ENCODE peak calls at places on chromosomes 11 and 22, in nine cellular contexts. G is Calu3, A is tibial nerve, D is A549, Y is hepatocyte, W is esophagus muscularis mucosa, C is dorsolateral prefrontal cortex, S is ovary, K is gastrocnemius medialis. H is an unnamed sample.

GRCh38 chr11:123443851-123444623 is 14.0 kb downstream of the GRAMD1B start:
- DNase-seq in G (no peak), A (no peak), D (no peak), Y (no peak), W (no peak), C (no peak), S (no peak), K (no peak), H (no peak)

GRCh38 chr11:93939084-93939780 is 81.9 kb upstream of the HEPHL1 start:
- DNase-seq in G (no peak), A (no peak), D (no peak), Y (no peak), W (peak), C (no peak), S (no peak), K (no peak), H (no peak)

GRCh38 chr22:43991316-43992020 is 32.6 kb upstream of the PARVB start:
- DNase-seq in G (no peak), A (no peak), D (no peak), Y (no peak), W (no peak), C (no peak), S (no peak), K (no peak), H (no peak)

GRCh38 chr11:65210361-65210731 is 28.6 kb downstream of the CAPN1 start:
- DNase-seq in G (no peak), A (no peak), D (no peak), Y (no peak), W (no peak), C (no peak), S (no peak), K (no peak), H (no peak)

GRCh38 chr11:46390331-46391171 is 1.0 kb downstream of the CHRM4 start:
- DNase-seq in G (no peak), A (no peak), D (no peak), Y (no peak), W (no peak), C (no peak), S (no peak), K (no peak), H (no peak)

GRCh38 chr11:131694526-131695424 is 324.4 kb downstream of the NTM start:
- DNase-seq in G (peak), A (peak), D (peak), Y (peak), W (peak), C (peak), S (peak), K (peak), H (no peak)

GRCh38 chr11:122405788-122406341 is 249.7 kb upstream of the UBASH3B start:
- DNase-seq in G (no peak), A (no peak), D (peak), Y (no peak), W (no peak), C (no peak), S (no peak), K (no peak), H (no peak)

GRCh38 chr11:8683115-8683807 is 669 bp downstream of the RPL27A start:
- DNase-seq in G (peak), A (no peak), D (no peak), Y (no peak), W (no peak), C (no peak), S (no peak), K (no peak), H (no peak)

GRCh38 chr22:30459206-30460052 is 12.4 kb downstream of the SEC14L3 start:
- DNase-seq in G (peak), A (no peak), D (peak), Y (peak), W (no peak), C (no peak), S (no peak), K (no peak), H (no peak)

GRCh38 chr11:45021692-45022130 is 71.0 kb upstream of the TP53I11 start:
- DNase-seq in G (no peak), A (peak), D (no peak), Y (peak), W (peak), C (no peak), S (peak), K (peak), H (no peak)

GRCh38 chr11:34986883-34987525 is 70.6 kb downstream of the PDHX start:
- DNase-seq in G (peak), A (no peak), D (no peak), Y (no peak), W (no peak), C (no peak), S (no peak), K (no peak), H (no peak)

GRCh38 chr11:128535468-128536457 is 51.6 kb downstream of the ETS1 start:
- DNase-seq in G (no peak), A (no peak), D (no peak), Y (no peak), W (no peak), C (no peak), S (no peak), K (no peak), H (no peak)

GRCh38 chr22:41831828-41832552 is 915 bp upstream of the SREBF2 start:
- DNase-seq in G (no peak), A (no peak), D (no peak), Y (no peak), W (no peak), C (no peak), S (no peak), K (no peak), H (no peak)

GRCh38 chr11:10659339-10660216 is 34.0 kb downstream of the IRAG1 start:
- DNase-seq in G (peak), A (no peak), D (peak), Y (peak), W (no peak), C (no peak), S (no peak), K (peak), H (no peak)

GRCh38 chr11:46075168-46075567 is 46.1 kb downstream of the PHF21A start:
- DNase-seq in G (peak), A (no peak), D (no peak), Y (no peak), W (no peak), C (no peak), S (no peak), K (no peak), H (no peak)

GRCh38 chr11:65569164-65569972 is 909 bp upstream of the ZNRD2 start:
- DNase-seq in G (no peak), A (no peak), D (no peak), Y (no peak), W (no peak), C (no peak), S (no peak), K (peak), H (no peak)

GRCh38 chr11:64564947-64565889 is 25.8 kb upstream of the SLC22A12 start:
- DNase-seq in G (no peak), A (no peak), D (peak), Y (no peak), W (no peak), C (no peak), S (no peak), K (no peak), H (no peak)

GRCh38 chr22:44172370-44173108 is 8.2 kb upstream of the PARVG start:
- DNase-seq in G (no peak), A (peak), D (no peak), Y (no peak), W (peak), C (peak), S (no peak), K (peak), H (peak)

GRCh38 chr22:39656495-39657490 is 86.2 kb downstream of the CACNA1I start:
- DNase-seq in G (no peak), A (no peak), D (no peak), Y (no peak), W (no peak), C (no peak), S (no peak), K (no peak), H (no peak)

GRCh38 chr22:30905696-30906341 is 62.8 kb downstream of the MORC2 start:
- DNase-seq in G (no peak), A (no peak), D (no peak), Y (no peak), W (peak), C (no peak), S (no peak), K (no peak), H (no peak)

GRCh38 chr11:74444173-74444832 is 23.0 kb downstream of the KCNE3 start:
- DNase-seq in G (no peak), A (no peak), D (no peak), Y (no peak), W (no peak), C (no peak), S (no peak), K (peak), H (no peak)

GRCh38 chr11:131470526-131470925 is 100.1 kb downstream of the NTM start:
- DNase-seq in G (no peak), A (no peak), D (no peak), Y (no peak), W (no peak), C (no peak), S (no peak), K (no peak), H (no peak)

GRCh38 chr11:12158926-12159325 is 48.5 kb downstream of the MICAL2 start:
- DNase-seq in G (no peak), A (no peak), D (no peak), Y (peak), W (no peak), C (no peak), S (no peak), K (no peak), H (no peak)

GRCh38 chr11:105612766-105613165 is 2.9 kb downstream of the GRIA4 start:
- DNase-seq in G (no peak), A (no peak), D (no peak), Y (no peak), W (no peak), C (no peak), S (no peak), K (no peak), H (no peak)

GRCh38 chr22:43060213-43060612 is 29.0 kb downstream of the TTLL1 start:
- DNase-seq in G (peak), A (no peak), D (peak), Y (peak), W (no peak), C (no peak), S (no peak), K (no peak), H (peak)

GRCh38 chr11:92409956-92410355 is 185.3 kb downstream of the FAT3 start:
- DNase-seq in G (no peak), A (no peak), D (no peak), Y (no peak), W (no peak), C (no peak), S (no peak), K (no peak), H (no peak)

DNA sequence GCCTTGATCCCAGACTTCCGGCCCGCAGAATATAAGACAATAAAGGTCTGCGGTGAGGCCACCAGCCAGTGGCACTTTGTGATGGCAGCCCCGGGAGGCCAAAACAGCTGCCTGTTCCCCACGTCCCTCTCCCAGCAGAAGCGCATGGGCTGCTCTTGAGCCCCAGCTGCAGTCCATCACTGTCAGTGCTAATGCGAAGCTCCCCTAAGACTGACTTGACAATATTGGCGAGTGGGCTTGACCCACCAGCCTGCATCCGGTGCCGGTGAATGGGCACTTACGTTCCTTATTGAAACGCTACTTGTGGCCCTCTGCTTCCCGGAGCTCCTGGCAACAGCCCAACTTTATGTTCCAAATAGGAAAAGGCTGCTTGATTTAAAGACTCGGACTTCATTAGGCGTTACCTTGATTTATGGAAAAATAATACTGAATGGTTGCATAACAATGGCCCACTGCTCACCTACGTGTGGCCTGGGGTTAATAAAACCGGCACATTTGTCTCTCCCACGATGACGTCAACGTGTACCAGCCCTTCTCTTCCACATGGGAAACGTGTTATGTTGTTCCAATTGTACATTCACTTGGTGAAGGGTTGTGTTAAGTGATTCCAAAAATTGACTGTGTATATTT is 93.4 kb upstream of the SEPTIN5 start:
- DNase-seq in G (no peak), A (no peak), D (no peak), Y (no peak), W (no peak), C (no peak), S (no peak), K (no peak), H (no peak)
- TF ChIP-seq CTCF in G (no peak), A (no peak), D (no peak), Y (no peak), W (no peak), C (no peak), S (no peak), K (no peak), H (no peak)

DNA sequence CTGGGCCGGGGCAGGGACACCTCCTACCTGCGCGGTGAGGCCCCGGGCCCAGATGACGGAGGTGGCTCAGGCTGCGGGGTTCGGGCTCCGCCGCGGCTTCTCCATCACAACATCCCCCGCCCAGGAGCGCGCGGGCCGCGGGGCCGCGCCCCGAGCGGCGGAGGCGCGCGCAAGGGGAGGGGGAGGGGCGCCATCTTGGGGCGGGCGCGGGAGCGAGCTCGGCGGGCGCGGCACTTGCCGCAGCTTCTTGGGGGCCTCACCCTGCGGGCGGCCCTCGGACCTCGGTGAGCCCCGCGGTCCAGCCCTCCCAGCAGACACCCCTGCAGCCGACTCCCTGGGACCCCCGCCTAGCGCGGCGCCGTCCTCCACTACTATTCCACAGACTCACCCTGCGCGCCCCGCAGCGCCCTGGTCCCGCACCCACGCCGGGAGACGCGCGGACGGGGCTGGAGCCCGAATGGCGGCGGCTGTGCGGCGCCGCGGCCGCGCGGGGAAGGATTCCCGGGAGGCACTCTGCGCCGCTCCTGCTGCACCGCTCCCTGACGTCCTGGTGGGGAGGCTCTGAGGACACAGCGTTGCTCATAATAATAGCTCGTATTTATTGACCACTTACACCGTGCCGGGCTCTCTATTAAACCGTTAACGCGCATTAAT is at the start of gene APBB1:
- DNase-seq in G (peak), A (peak), D (peak), Y (peak), W (no peak), C (no peak), S (peak), K (peak), H (peak)
- TF ChIP-seq CTCF in G (no peak), A (no peak), D (no peak), Y (no peak), W (peak), C (peak), S (peak), K (no peak), H (no peak)

GRCh38 chr22:50056214-50056972 is 1.7 kb downstream of the TTLL8 start:
- DNase-seq in G (no peak), A (no peak), D (no peak), Y (no peak), W (no peak), C (no peak), S (no peak), K (no peak), H (peak)
- TF ChIP-seq CTCF in G (no peak), A (no peak), D (no peak), Y (no peak), W (no peak), C (no peak), S (no peak), K (no peak), H (no peak)

GRCh38 chr11:27524155-27524554 is 17.6 kb upstream of the LIN7C start:
- DNase-seq in G (no peak), A (no peak), D (peak), Y (no peak), W (no peak), C (no peak), S (no peak), K (no peak), H (no peak)
- TF ChIP-seq CTCF in G (no peak), A (no peak), D (no peak), Y (no peak), W (no peak), C (no peak), S (no peak), K (no peak), H (no peak)

GRCh38 chr11:1130276-1131032 is 27.3 kb upstream of the MUC5AC start:
- DNase-seq in G (no peak), A (no peak), D (no peak), Y (no peak), W (no peak), C (no peak), S (no peak), K (no peak), H (no peak)
- TF ChIP-seq CTCF in G (no peak), A (no peak), D (no peak), Y (no peak), W (no peak), C (no peak), S (no peak), K (no peak), H (no peak)

GRCh38 chr22:29339381-29340235 is 24.1 kb upstream of the RASL10A start:
- DNase-seq in G (no peak), A (no peak), D (no peak), Y (no peak), W (no peak), C (no peak), S (no peak), K (no peak), H (no peak)
- TF ChIP-seq CTCF in G (no peak), A (no peak), D (no peak), Y (no peak), W (no peak), C (no peak), S (no peak), K (no peak), H (no peak)

GRCh38 chr11:33734441-33735165 is 1.6 kb downstream of the CD59 start:
- DNase-seq in G (peak), A (no peak), D (no peak), Y (peak), W (no peak), C (no peak), S (no peak), K (no peak), H (no peak)
- TF ChIP-seq CTCF in G (no peak), A (no peak), D (no peak), Y (no peak), W (no peak), C (no peak), S (no peak), K (no peak), H (no peak)

GRCh38 chr11:125264091-125265022 is 99.8 kb downstream of the PKNOX2 start:
- DNase-seq in G (no peak), A (no peak), D (no peak), Y (no peak), W (no peak), C (no peak), S (no peak), K (no peak), H (no peak)

GRCh38 chr11:125263268-125263790 is 98.8 kb downstream of the PKNOX2 start:
- DNase-seq in G (no peak), A (peak), D (no peak), Y (peak), W (no peak), C (peak), S (peak), K (peak), H (no peak)

GRCh38 chr11:125261471-125262087 is 97.0 kb downstream of the PKNOX2 start:
- DNase-seq in G (no peak), A (no peak), D (no peak), Y (no peak), W (no peak), C (no peak), S (peak), K (no peak), H (no peak)

GRCh38 chr11:125262194-125262824 is 97.8 kb downstream of the PKNOX2 start:
- DNase-seq in G (no peak), A (peak), D (no peak), Y (peak), W (no peak), C (no peak), S (peak), K (no peak), H (no peak)

DNA sequence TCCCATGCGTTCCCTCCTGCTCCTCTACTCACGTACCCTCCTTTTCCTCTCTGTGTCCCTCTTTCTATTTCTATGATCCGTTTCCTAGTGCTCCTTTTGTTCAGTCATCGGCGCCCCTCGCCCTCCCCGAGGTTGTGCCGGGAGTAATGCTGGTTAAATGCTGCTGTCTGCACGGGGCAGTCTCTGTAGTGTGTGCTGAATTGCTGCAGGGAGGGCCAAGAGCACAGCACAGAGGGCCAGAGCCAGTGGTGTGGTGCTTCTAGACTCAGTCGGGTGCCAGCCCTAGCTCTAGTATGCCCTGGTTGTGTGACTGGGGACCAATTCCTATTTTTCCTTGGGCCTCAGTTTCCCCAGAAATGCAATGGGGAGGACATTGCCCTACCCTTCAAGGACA is 98.3 kb downstream of the PKNOX2 start:
- DNase-seq in G (no peak), A (peak), D (no peak), Y (peak), W (no peak), C (no peak), S (peak), K (no peak), H (no peak)
- TF ChIP-seq CTCF in G (no peak), A (no peak), D (no peak), Y (peak), W (no peak), C (no peak), S (no peak), K (no peak), H (no peak)

DNA sequence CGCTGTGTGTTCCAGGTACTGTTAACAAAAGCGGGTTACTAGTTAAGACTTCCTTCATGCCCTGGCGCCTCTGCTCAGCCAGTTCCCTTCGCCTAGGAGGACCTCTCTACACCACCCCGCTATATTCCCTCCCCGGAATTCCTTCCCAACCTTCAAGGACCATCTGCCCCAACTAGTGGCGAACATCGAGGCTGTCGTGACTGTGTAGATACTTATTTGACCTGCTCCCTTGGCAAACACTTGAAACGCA is 450 bp upstream of the BCL2L13 start:
- DNase-seq in G (no peak), A (no peak), D (no peak), Y (no peak), W (no peak), C (no peak), S (no peak), K (no peak), H (no peak)
- TF ChIP-seq CTCF in G (no peak), A (no peak), D (no peak), Y (no peak), W (no peak), C (no peak), S (no peak), K (no peak), H (no peak)

H was measured in GM06990.